ENCODE peak calls at places on chromosomes 5 and 9, in four cellular contexts. One of them, this sample, is unnamed. For H3K36me3, the result is how much of the 10 kb centered on the place peaks cover.

GRCh38 chr5:132295505-132296411 is 1.6 kb downstream of the SLC22A4 start:
- DNase-seq in mammary epithelial cell: peak
- DNase-seq in CD4-positive, CD25-positive, alpha-beta regulatory T cell: no peak
- DNase-seq in body of pancreas: no peak
- DNase-seq in this sample: peak

GRCh38 chr5:141637266-141637692 is 482 bp downstream of the RELL2 start:
- DNase-seq in CD4-positive, CD25-positive, alpha-beta regulatory T cell: peak
- DNase-seq in body of pancreas: peak
- DNase-seq in mammary epithelial cell: no peak
- DNase-seq in this sample: peak

GRCh38 chr5:177425196-177425800 is 1.2 kb upstream of the GRK6 start:
- DNase-seq in body of pancreas: peak
- DNase-seq in CD4-positive, CD25-positive, alpha-beta regulatory T cell: no peak
- DNase-seq in mammary epithelial cell: no peak
- DNase-seq in this sample: no peak

GRCh38 chr9:137333016-137333726 is 31.1 kb upstream of the NRARP start:
- DNase-seq in mammary epithelial cell: no peak
- DNase-seq in CD4-positive, CD25-positive, alpha-beta regulatory T cell: no peak
- DNase-seq in body of pancreas: no peak
- DNase-seq in this sample: no peak

GRCh38 chr9:111891910-111892499 is 4.6 kb upstream of the UGCG start:
- DNase-seq in mammary epithelial cell: peak
- DNase-seq in CD4-positive, CD25-positive, alpha-beta regulatory T cell: peak
- DNase-seq in body of pancreas: no peak
- DNase-seq in this sample: no peak

GRCh38 chr5:18792145-18792544 is 1157.9 kb downstream of the TAF11L14 start:
- DNase-seq in mammary epithelial cell: peak
- DNase-seq in CD4-positive, CD25-positive, alpha-beta regulatory T cell: no peak
- DNase-seq in body of pancreas: peak
- DNase-seq in this sample: no peak

GRCh38 chr9:137365552-137366444 is 57.2 kb downstream of the EXD3 start:
- DNase-seq in mammary epithelial cell: no peak
- DNase-seq in body of pancreas: no peak
- DNase-seq in CD4-positive, CD25-positive, alpha-beta regulatory T cell: no peak
- DNase-seq in this sample: no peak

GRCh38 chr9:87323933-87324332 is 173.7 kb upstream of the DAPK1 start:
- DNase-seq in CD4-positive, CD25-positive, alpha-beta regulatory T cell: no peak
- DNase-seq in mammary epithelial cell: no peak
- DNase-seq in body of pancreas: no peak
- DNase-seq in this sample: no peak

GRCh38 chr5:1889321-1890065 is 6.8 kb upstream of the IRX4 start:
- DNase-seq in CD4-positive, CD25-positive, alpha-beta regulatory T cell: no peak
- DNase-seq in mammary epithelial cell: peak
- DNase-seq in body of pancreas: no peak
- DNase-seq in this sample: no peak

GRCh38 chr5:113034182-113034773 is 57.7 kb downstream of the DCP2 start:
- DNase-seq in body of pancreas: no peak
- DNase-seq in CD4-positive, CD25-positive, alpha-beta regulatory T cell: no peak
- DNase-seq in mammary epithelial cell: peak
- DNase-seq in this sample: no peak

GRCh38 chr9:128787583-128788156 is 617 bp downstream of the TBC1D13 start:
- DNase-seq in body of pancreas: no peak
- DNase-seq in CD4-positive, CD25-positive, alpha-beta regulatory T cell: peak
- DNase-seq in mammary epithelial cell: peak
- DNase-seq in this sample: peak

GRCh38 chr5:82092-82491 is 9.9 kb upstream of the PLEKHG4B start:
- DNase-seq in body of pancreas: no peak
- DNase-seq in mammary epithelial cell: no peak
- DNase-seq in CD4-positive, CD25-positive, alpha-beta regulatory T cell: no peak
- DNase-seq in this sample: no peak

GRCh38 chr5:90437663-90438062 is 28.1 kb upstream of the CETN3 start:
- DNase-seq in body of pancreas: no peak
- DNase-seq in mammary epithelial cell: no peak
- DNase-seq in CD4-positive, CD25-positive, alpha-beta regulatory T cell: no peak
- DNase-seq in this sample: no peak

GRCh38 chr5:43602818-43603534 is at the start of gene NNT:
- DNase-seq in CD4-positive, CD25-positive, alpha-beta regulatory T cell: peak
- DNase-seq in body of pancreas: peak
- DNase-seq in mammary epithelial cell: peak
- DNase-seq in this sample: peak

GRCh38 chr5:108687599-108688220 is 60.0 kb upstream of the FER start:
- DNase-seq in mammary epithelial cell: no peak
- DNase-seq in body of pancreas: no peak
- DNase-seq in CD4-positive, CD25-positive, alpha-beta regulatory T cell: no peak
- DNase-seq in this sample: peak

GRCh38 chr5:38367410-38367809 is 109.1 kb downstream of the EGFLAM start:
- DNase-seq in CD4-positive, CD25-positive, alpha-beta regulatory T cell: no peak
- DNase-seq in mammary epithelial cell: no peak
- DNase-seq in body of pancreas: no peak
- DNase-seq in this sample: no peak

GRCh38 chr9:95649801-95650213 is 133.0 kb upstream of the PTCH1 start:
- DNase-seq in CD4-positive, CD25-positive, alpha-beta regulatory T cell: no peak
- DNase-seq in body of pancreas: no peak
- DNase-seq in mammary epithelial cell: no peak
- DNase-seq in this sample: no peak

GRCh38 chr9:17938256-17938655 is 359.4 kb downstream of the SH3GL2 start:
- DNase-seq in body of pancreas: no peak
- DNase-seq in mammary epithelial cell: no peak
- DNase-seq in CD4-positive, CD25-positive, alpha-beta regulatory T cell: no peak
- DNase-seq in this sample: no peak

GRCh38 chr5:6454628-6455053 is 6.0 kb downstream of the UBE2QL1 start:
- DNase-seq in body of pancreas: no peak
- DNase-seq in mammary epithelial cell: no peak
- DNase-seq in CD4-positive, CD25-positive, alpha-beta regulatory T cell: no peak
- DNase-seq in this sample: no peak

GRCh38 chr5:131224387-131225191 is 39.3 kb upstream of the CDC42SE2 start:
- DNase-seq in mammary epithelial cell: no peak
- DNase-seq in CD4-positive, CD25-positive, alpha-beta regulatory T cell: peak
- DNase-seq in body of pancreas: no peak
- DNase-seq in this sample: peak

GRCh38 chr5:175862131-175863012 is 9.0 kb upstream of the CPLX2 start:
- DNase-seq in CD4-positive, CD25-positive, alpha-beta regulatory T cell: no peak
- DNase-seq in mammary epithelial cell: no peak
- DNase-seq in body of pancreas: no peak
- DNase-seq in this sample: no peak

GRCh38 chr9:121866927-121867326 is 215.5 kb downstream of the DAB2IP start:
- DNase-seq in body of pancreas: no peak
- DNase-seq in CD4-positive, CD25-positive, alpha-beta regulatory T cell: no peak
- DNase-seq in mammary epithelial cell: no peak
- DNase-seq in this sample: no peak

GRCh38 chr9:93597142-93597706 is 20.8 kb downstream of the PHF2 start:
- DNase-seq in mammary epithelial cell: no peak
- DNase-seq in body of pancreas: no peak
- DNase-seq in CD4-positive, CD25-positive, alpha-beta regulatory T cell: no peak
- DNase-seq in this sample: no peak

GRCh38 chr5:140953234-140953633 is 13.0 kb upstream of the PCDHAC2 start:
- DNase-seq in body of pancreas: no peak
- DNase-seq in mammary epithelial cell: no peak
- DNase-seq in CD4-positive, CD25-positive, alpha-beta regulatory T cell: no peak
- DNase-seq in this sample: no peak

GRCh38 chr5:153425914-153426313 is 64.6 kb upstream of the GRIA1 start:
- DNase-seq in body of pancreas: no peak
- DNase-seq in CD4-positive, CD25-positive, alpha-beta regulatory T cell: no peak
- DNase-seq in mammary epithelial cell: peak
- DNase-seq in this sample: no peak

GRCh38 chr5:148386041-148386440 is 2.3 kb downstream of the FBXO38 start:
- DNase-seq in mammary epithelial cell: peak
- DNase-seq in CD4-positive, CD25-positive, alpha-beta regulatory T cell: no peak
- DNase-seq in body of pancreas: no peak
- DNase-seq in this sample: no peak

GRCh38 chr9:24817756-24818155 is 272.1 kb upstream of the IZUMO3 start:
- DNase-seq in body of pancreas: no peak
- DNase-seq in mammary epithelial cell: no peak
- DNase-seq in CD4-positive, CD25-positive, alpha-beta regulatory T cell: no peak
- DNase-seq in this sample: no peak

GRCh38 chr9:121949364-121949763 is 143.7 kb downstream of the TTLL11 start:
- DNase-seq in body of pancreas: no peak
- DNase-seq in CD4-positive, CD25-positive, alpha-beta regulatory T cell: no peak
- DNase-seq in mammary epithelial cell: no peak
- DNase-seq in this sample: no peak

GRCh38 chr5:76579166-76579765 is 43.9 kb downstream of the F2RL2 start:
- DNase-seq in CD4-positive, CD25-positive, alpha-beta regulatory T cell: no peak
- DNase-seq in body of pancreas: no peak
- DNase-seq in mammary epithelial cell: peak
- DNase-seq in this sample: no peak

GRCh38 chr9:18263367-18263766 is 210.6 kb upstream of the ADAMTSL1 start:
- DNase-seq in mammary epithelial cell: no peak
- DNase-seq in body of pancreas: no peak
- DNase-seq in CD4-positive, CD25-positive, alpha-beta regulatory T cell: no peak
- DNase-seq in this sample: no peak

GRCh38 chr9:133855802-133856592 is 117.8 kb upstream of the SARDH start:
- DNase-seq in body of pancreas: peak
- DNase-seq in CD4-positive, CD25-positive, alpha-beta regulatory T cell: no peak
- DNase-seq in mammary epithelial cell: no peak
- DNase-seq in this sample: peak

GRCh38 chr5:135833961-135834638 is 363 bp upstream of the SLC25A48 start:
- DNase-seq in mammary epithelial cell: no peak
- DNase-seq in CD4-positive, CD25-positive, alpha-beta regulatory T cell: no peak
- DNase-seq in body of pancreas: no peak
- DNase-seq in this sample: no peak

GRCh38 chr9:136703231-136703870 is 9.0 kb upstream of the DIPK1B start:
- DNase-seq in CD4-positive, CD25-positive, alpha-beta regulatory T cell: no peak
- DNase-seq in mammary epithelial cell: no peak
- DNase-seq in body of pancreas: no peak
- DNase-seq in this sample: no peak

DNA sequence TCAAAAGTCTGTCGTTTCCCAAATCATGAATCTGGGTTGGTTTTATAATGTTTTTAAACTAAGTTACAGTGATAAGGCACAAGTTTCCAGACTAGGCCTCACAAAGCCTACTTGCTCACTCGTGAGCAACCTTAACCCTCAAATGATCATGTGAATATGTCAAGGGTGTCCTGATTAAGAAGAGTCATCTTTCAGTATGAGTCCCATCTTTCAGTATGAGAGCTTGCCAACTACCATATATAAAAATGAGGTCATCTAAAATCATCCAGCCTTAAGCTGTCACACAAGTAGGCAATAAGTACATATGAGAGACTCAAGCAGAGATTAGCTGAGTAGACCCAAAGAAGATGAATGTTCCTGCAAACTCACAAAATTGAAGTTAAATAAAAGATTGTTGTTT is 668.4 kb upstream of the FAM174A start:
- DNase-seq in mammary epithelial cell: no peak
- DNase-seq in body of pancreas: no peak
- DNase-seq in CD4-positive, CD25-positive, alpha-beta regulatory T cell: no peak
- DNase-seq in this sample: no peak
- H3K36me3 ChIP-seq in mammary epithelial cell: under half
- H3K36me3 ChIP-seq in body of pancreas: under half
- H3K36me3 ChIP-seq in CD4-positive, CD25-positive, alpha-beta regulatory T cell: under half
- H3K36me3 ChIP-seq in this sample: under half

GRCh38 chr9:89410709-89411111 is 87.2 kb downstream of the SEMA4D start:
- DNase-seq in CD4-positive, CD25-positive, alpha-beta regulatory T cell: peak
- DNase-seq in mammary epithelial cell: peak
- DNase-seq in body of pancreas: no peak
- DNase-seq in this sample: no peak
- H3K36me3 ChIP-seq in CD4-positive, CD25-positive, alpha-beta regulatory T cell: half or more
- H3K36me3 ChIP-seq in mammary epithelial cell: under half
- H3K36me3 ChIP-seq in body of pancreas: under half
- H3K36me3 ChIP-seq in this sample: under half

GRCh38 chr5:55327281-55327680 is 19.5 kb downstream of the MTREX start:
- DNase-seq in CD4-positive, CD25-positive, alpha-beta regulatory T cell: no peak
- DNase-seq in mammary epithelial cell: no peak
- DNase-seq in body of pancreas: no peak
- DNase-seq in this sample: no peak

GRCh38 chr5:55333017-55333416 is 25.2 kb downstream of the MTREX start:
- DNase-seq in CD4-positive, CD25-positive, alpha-beta regulatory T cell: no peak
- DNase-seq in mammary epithelial cell: no peak
- DNase-seq in body of pancreas: no peak
- DNase-seq in this sample: no peak

GRCh38 chr5:55333811-55334210 is 26.0 kb downstream of the MTREX start:
- DNase-seq in mammary epithelial cell: no peak
- DNase-seq in CD4-positive, CD25-positive, alpha-beta regulatory T cell: no peak
- DNase-seq in body of pancreas: no peak
- DNase-seq in this sample: no peak

GRCh38 chr5:55331321-55331720 is 23.5 kb downstream of the MTREX start:
- DNase-seq in mammary epithelial cell: no peak
- DNase-seq in CD4-positive, CD25-positive, alpha-beta regulatory T cell: no peak
- DNase-seq in body of pancreas: no peak
- DNase-seq in this sample: no peak
- H3K36me3 ChIP-seq in mammary epithelial cell: under half
- H3K36me3 ChIP-seq in CD4-positive, CD25-positive, alpha-beta regulatory T cell: half or more
- H3K36me3 ChIP-seq in body of pancreas: under half
- H3K36me3 ChIP-seq in this sample: under half

GRCh38 chr9:120438111-120438510 is 141.9 kb downstream of the CDK5RAP2 start:
- DNase-seq in CD4-positive, CD25-positive, alpha-beta regulatory T cell: no peak
- DNase-seq in body of pancreas: no peak
- DNase-seq in mammary epithelial cell: no peak
- DNase-seq in this sample: no peak

GRCh38 chr9:120434532-120434931 is 145.4 kb downstream of the CDK5RAP2 start:
- DNase-seq in CD4-positive, CD25-positive, alpha-beta regulatory T cell: no peak
- DNase-seq in mammary epithelial cell: no peak
- DNase-seq in body of pancreas: no peak
- DNase-seq in this sample: no peak

GRCh38 chr9:120439147-120439546 is 140.8 kb downstream of the CDK5RAP2 start:
- DNase-seq in body of pancreas: no peak
- DNase-seq in CD4-positive, CD25-positive, alpha-beta regulatory T cell: peak
- DNase-seq in mammary epithelial cell: peak
- DNase-seq in this sample: no peak

GRCh38 chr9:120435066-120435465 is 144.9 kb downstream of the CDK5RAP2 start:
- DNase-seq in body of pancreas: no peak
- DNase-seq in CD4-positive, CD25-positive, alpha-beta regulatory T cell: no peak
- DNase-seq in mammary epithelial cell: no peak
- DNase-seq in this sample: no peak

GRCh38 chr9:120436937-120437592 is 142.9 kb downstream of the CDK5RAP2 start:
- DNase-seq in CD4-positive, CD25-positive, alpha-beta regulatory T cell: no peak
- DNase-seq in body of pancreas: no peak
- DNase-seq in mammary epithelial cell: no peak
- DNase-seq in this sample: peak
- H3K36me3 ChIP-seq in CD4-positive, CD25-positive, alpha-beta regulatory T cell: half or more
- H3K36me3 ChIP-seq in body of pancreas: under half
- H3K36me3 ChIP-seq in mammary epithelial cell: under half
- H3K36me3 ChIP-seq in this sample: under half

DNA sequence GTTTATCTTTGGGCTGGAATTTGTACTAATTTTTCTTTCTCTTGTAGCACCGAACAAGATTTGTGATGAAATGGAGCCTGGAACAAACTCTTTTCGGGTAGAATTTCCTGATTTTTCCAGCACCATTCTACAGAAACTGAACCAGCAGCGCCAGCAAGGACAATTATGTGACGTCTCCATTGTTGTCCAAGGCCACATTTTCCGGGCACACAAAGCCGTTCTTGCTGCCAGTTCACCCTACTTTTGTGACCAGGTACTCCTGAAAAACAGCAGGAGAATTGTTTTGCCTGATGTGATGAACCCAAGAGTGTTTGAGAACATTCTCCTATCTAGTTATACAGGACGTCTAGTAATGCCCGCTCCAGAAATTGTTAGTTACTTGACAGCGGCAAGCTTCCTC is 27.6 kb downstream of the ZBTB43 start:
- DNase-seq in mammary epithelial cell: no peak
- DNase-seq in body of pancreas: no peak
- DNase-seq in CD4-positive, CD25-positive, alpha-beta regulatory T cell: no peak
- DNase-seq in this sample: peak
- H3K36me3 ChIP-seq in mammary epithelial cell: under half
- H3K36me3 ChIP-seq in body of pancreas: under half
- H3K36me3 ChIP-seq in CD4-positive, CD25-positive, alpha-beta regulatory T cell: under half
- H3K36me3 ChIP-seq in this sample: under half

This sample was measured in adrenal gland.